ENCODE peak calls at places on chromosomes 13 and 19, in seven cellular contexts. One of them, this sample, is unnamed.

GRCh38 chr13:38376551-38376950 is 26.9 kb downstream of the UFM1 start:
- DNase-seq in SK-N-SH: no peak
- DNase-seq in HCT116: no peak
- DNase-seq in GM12878: no peak
- DNase-seq in K562: no peak
- DNase-seq in HepG2: no peak
- DNase-seq in A549: no peak
- DNase-seq in this sample: no peak

GRCh38 chr19:18479964-18480723 is 41.7 kb downstream of the ELL start:
- DNase-seq in A549: no peak
- DNase-seq in GM12878: no peak
- DNase-seq in HCT116: no peak
- DNase-seq in SK-N-SH: no peak
- DNase-seq in K562: no peak
- DNase-seq in HepG2: no peak
- DNase-seq in this sample: no peak

GRCh38 chr13:47437411-47437810 is 540.6 kb upstream of the HTR2A start:
- DNase-seq in A549: no peak
- DNase-seq in K562: no peak
- DNase-seq in GM12878: no peak
- DNase-seq in HepG2: no peak
- DNase-seq in SK-N-SH: no peak
- DNase-seq in HCT116: no peak
- DNase-seq in this sample: no peak

GRCh38 chr19:42683917-42684513 is 56.3 kb downstream of the PSG3 start:
- DNase-seq in GM12878: no peak
- DNase-seq in A549: peak; percentile 54
- DNase-seq in SK-N-SH: peak; percentile 9
- DNase-seq in HepG2: peak; percentile 5
- DNase-seq in K562: peak; percentile 48
- DNase-seq in HCT116: peak; percentile 28
- DNase-seq in this sample: peak; percentile 13

GRCh38 chr19:19822148-19822429 is 539 bp upstream of the ZNF506 start:
- DNase-seq in SK-N-SH: peak; percentile 17
- DNase-seq in HepG2: no peak
- DNase-seq in HCT116: no peak
- DNase-seq in K562: no peak
- DNase-seq in GM12878: no peak
- DNase-seq in A549: no peak
- DNase-seq in this sample: no peak

GRCh38 chr13:85724554-85725432 is 74.4 kb downstream of the SLITRK6 start:
- DNase-seq in HepG2: no peak
- DNase-seq in A549: no peak
- DNase-seq in SK-N-SH: no peak
- DNase-seq in GM12878: no peak
- DNase-seq in HCT116: no peak
- DNase-seq in K562: no peak
- DNase-seq in this sample: peak; percentile 15

GRCh38 chr19:46976845-46977320 is 42.8 kb upstream of the NPAS1 start:
- DNase-seq in HCT116: no peak
- DNase-seq in A549: no peak
- DNase-seq in SK-N-SH: peak; percentile 57
- DNase-seq in HepG2: no peak
- DNase-seq in GM12878: no peak
- DNase-seq in K562: peak; percentile 65
- DNase-seq in this sample: no peak

GRCh38 chr13:59442946-59443345 is 720.8 kb downstream of the DIAPH3 start:
- DNase-seq in GM12878: no peak
- DNase-seq in SK-N-SH: no peak
- DNase-seq in A549: no peak
- DNase-seq in HCT116: no peak
- DNase-seq in K562: no peak
- DNase-seq in HepG2: no peak
- DNase-seq in this sample: no peak

GRCh38 chr19:29329460-29330134 is 116.6 kb upstream of the UQCRFS1 start:
- DNase-seq in GM12878: no peak
- DNase-seq in A549: no peak
- DNase-seq in SK-N-SH: no peak
- DNase-seq in HepG2: peak; percentile 15
- DNase-seq in HCT116: no peak
- DNase-seq in K562: peak; percentile 24
- DNase-seq in this sample: no peak

GRCh38 chr19:7293795-7294570 is at the start of gene INSR:
- DNase-seq in GM12878: peak; percentile 54
- DNase-seq in K562: peak; percentile 98
- DNase-seq in HepG2: peak; percentile 83
- DNase-seq in SK-N-SH: peak; percentile 99
- DNase-seq in A549: peak; percentile 81
- DNase-seq in HCT116: peak; percentile 75
- DNase-seq in this sample: no peak

GRCh38 chr13:43061496-43062280 is 38.3 kb downstream of the DNAJC15 start:
- DNase-seq in K562: no peak
- DNase-seq in SK-N-SH: no peak
- DNase-seq in HCT116: no peak
- DNase-seq in GM12878: no peak
- DNase-seq in HepG2: no peak
- DNase-seq in A549: no peak
- DNase-seq in this sample: no peak

GRCh38 chr13:109672545-109672944 is 113.8 kb downstream of the IRS2 start:
- DNase-seq in A549: no peak
- DNase-seq in SK-N-SH: no peak
- DNase-seq in GM12878: no peak
- DNase-seq in HepG2: no peak
- DNase-seq in K562: no peak
- DNase-seq in HCT116: no peak
- DNase-seq in this sample: no peak

GRCh38 chr19:3062165-3063105 is at the start of gene TLE5:
- DNase-seq in GM12878: no peak
- DNase-seq in HCT116: no peak
- DNase-seq in A549: no peak
- DNase-seq in HepG2: peak; percentile 43
- DNase-seq in K562: peak; percentile 89
- DNase-seq in SK-N-SH: peak; percentile 92
- DNase-seq in this sample: no peak

GRCh38 chr13:26197298-26197697 is 24.8 kb downstream of the RNF6 start:
- DNase-seq in HepG2: no peak
- DNase-seq in SK-N-SH: no peak
- DNase-seq in A549: no peak
- DNase-seq in K562: no peak
- DNase-seq in GM12878: no peak
- DNase-seq in HCT116: no peak
- DNase-seq in this sample: no peak

GRCh38 chr19:17170538-17171297 is 44.4 kb upstream of the USE1 start:
- DNase-seq in SK-N-SH: no peak
- DNase-seq in HCT116: no peak
- DNase-seq in A549: no peak
- DNase-seq in GM12878: no peak
- DNase-seq in HepG2: no peak
- DNase-seq in K562: no peak
- DNase-seq in this sample: no peak

GRCh38 chr19:42469311-42470239 is 26.8 kb upstream of the CXCL17 start:
- DNase-seq in K562: no peak
- DNase-seq in HepG2: peak; percentile 50
- DNase-seq in SK-N-SH: no peak
- DNase-seq in GM12878: no peak
- DNase-seq in HCT116: no peak
- DNase-seq in A549: no peak
- DNase-seq in this sample: no peak

GRCh38 chr19:29672933-29673336 is 7.7 kb downstream of the PLEKHF1 start:
- DNase-seq in K562: no peak
- DNase-seq in GM12878: peak; percentile 69
- DNase-seq in HCT116: no peak
- DNase-seq in SK-N-SH: no peak
- DNase-seq in HepG2: no peak
- DNase-seq in A549: no peak
- DNase-seq in this sample: no peak

GRCh38 chr19:31511696-31512095 is 162.5 kb upstream of the TSHZ3 start:
- DNase-seq in K562: no peak
- DNase-seq in HCT116: no peak
- DNase-seq in HepG2: no peak
- DNase-seq in SK-N-SH: no peak
- DNase-seq in A549: no peak
- DNase-seq in GM12878: no peak
- DNase-seq in this sample: no peak

GRCh38 chr19:876089-876488 is 16.6 kb downstream of the CFD start:
- DNase-seq in GM12878: no peak
- DNase-seq in SK-N-SH: no peak
- DNase-seq in HCT116: no peak
- DNase-seq in A549: no peak
- DNase-seq in K562: no peak
- DNase-seq in HepG2: no peak
- DNase-seq in this sample: no peak

GRCh38 chr13:55361141-55361540 is 1779.6 kb upstream of the PRR20A start:
- DNase-seq in HepG2: no peak
- DNase-seq in K562: no peak
- DNase-seq in GM12878: no peak
- DNase-seq in HCT116: no peak
- DNase-seq in A549: no peak
- DNase-seq in SK-N-SH: no peak
- DNase-seq in this sample: no peak

DNA sequence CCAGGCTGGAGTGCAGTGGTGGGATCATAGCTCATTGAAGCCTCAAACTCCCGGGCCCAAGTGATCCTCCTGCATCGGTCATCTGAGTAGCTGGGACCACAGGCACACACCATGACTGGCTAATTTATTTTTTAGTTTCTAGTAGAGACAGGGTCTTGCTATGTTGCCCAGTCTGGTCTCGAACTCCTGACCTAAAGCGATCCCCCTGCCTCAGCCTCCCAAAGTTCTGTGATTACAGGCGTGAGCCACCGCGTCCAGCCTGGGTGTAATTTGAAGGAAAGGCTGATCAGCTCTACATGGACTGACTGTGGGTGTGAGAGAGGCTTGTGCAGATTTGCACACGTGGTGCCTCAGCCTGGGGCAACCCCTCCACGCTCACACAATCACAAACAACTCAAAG is 31.1 kb downstream of the ADGRL1 start:
- DNase-seq in HepG2: no peak
- DNase-seq in K562: no peak
- DNase-seq in SK-N-SH: no peak
- DNase-seq in HCT116: no peak
- DNase-seq in GM12878: no peak
- DNase-seq in A549: no peak
- DNase-seq in this sample: no peak
- H3K9me3 ChIP-seq in HepG2: no peaks in the 10 kb centered on the region
- H3K9me3 ChIP-seq in K562: no peaks in the 10 kb centered on the region
- H3K9me3 ChIP-seq in SK-N-SH: no peaks in the 10 kb centered on the region
- H3K9me3 ChIP-seq in HCT116: no peaks in the 10 kb centered on the region
- H3K9me3 ChIP-seq in GM12878: no peaks in the 10 kb centered on the region
- H3K9me3 ChIP-seq in A549: no peaks in the 10 kb centered on the region
- H3K9me3 ChIP-seq in this sample: no peaks in the 10 kb centered on the region

GRCh38 chr13:75685239-75685697 is 49.1 kb downstream of the LMO7 start:
- DNase-seq in SK-N-SH: no peak
- DNase-seq in A549: no peak
- DNase-seq in K562: no peak
- DNase-seq in HCT116: no peak
- DNase-seq in HepG2: peak; percentile 42
- DNase-seq in GM12878: no peak
- DNase-seq in this sample: no peak
- TF ChIP-seq REST in SK-N-SH: no peak
- TF ChIP-seq REST in A549: no peak
- TF ChIP-seq REST in K562: no peak
- TF ChIP-seq REST in HCT116: no peak
- TF ChIP-seq REST in HepG2: no peak
- TF ChIP-seq REST in GM12878: no peak
- TF ChIP-seq REST in this sample: no peak

GRCh38 chr19:9535934-9536333 is 2.5 kb downstream of the ZNF426 start:
- DNase-seq in GM12878: no peak
- DNase-seq in A549: no peak
- DNase-seq in SK-N-SH: no peak
- DNase-seq in HepG2: no peak
- DNase-seq in HCT116: no peak
- DNase-seq in K562: no peak
- DNase-seq in this sample: no peak
- H3K9me3 ChIP-seq in GM12878: peaks cover 18% of the 10 kb centered on the region
- H3K9me3 ChIP-seq in A549: peaks cover 35% of the 10 kb centered on the region
- H3K9me3 ChIP-seq in SK-N-SH: peaks cover 12% of the 10 kb centered on the region
- H3K9me3 ChIP-seq in HepG2: peaks cover 10% of the 10 kb centered on the region
- H3K9me3 ChIP-seq in HCT116: no peaks in the 10 kb centered on the region
- H3K9me3 ChIP-seq in K562: peaks cover 20% of the 10 kb centered on the region
- H3K9me3 ChIP-seq in this sample: peaks cover 7% of the 10 kb centered on the region

GRCh38 chr13:112106467-112107141 is 39.7 kb downstream of the SOX1 start:
- DNase-seq in HepG2: peak; percentile 6
- DNase-seq in A549: no peak
- DNase-seq in GM12878: no peak
- DNase-seq in K562: no peak
- DNase-seq in SK-N-SH: no peak
- DNase-seq in HCT116: no peak
- DNase-seq in this sample: no peak
- TF ChIP-seq REST in HepG2: no peak
- TF ChIP-seq REST in A549: no peak
- TF ChIP-seq REST in GM12878: no peak
- TF ChIP-seq REST in K562: no peak
- TF ChIP-seq REST in SK-N-SH: no peak
- TF ChIP-seq REST in HCT116: no peak
- TF ChIP-seq REST in this sample: no peak

GRCh38 chr19:21164541-21164940 is 22.7 kb downstream of the ZNF431 start:
- DNase-seq in GM12878: no peak
- DNase-seq in HepG2: no peak
- DNase-seq in SK-N-SH: no peak
- DNase-seq in K562: no peak
- DNase-seq in HCT116: no peak
- DNase-seq in A549: no peak
- DNase-seq in this sample: no peak
- H3K9me3 ChIP-seq in GM12878: peaks cover 6% of the 10 kb centered on the region
- H3K9me3 ChIP-seq in HepG2: no peaks in the 10 kb centered on the region
- H3K9me3 ChIP-seq in SK-N-SH: no peaks in the 10 kb centered on the region
- H3K9me3 ChIP-seq in K562: no peaks in the 10 kb centered on the region
- H3K9me3 ChIP-seq in HCT116: no peaks in the 10 kb centered on the region
- H3K9me3 ChIP-seq in A549: peaks cover 26% of the 10 kb centered on the region
- H3K9me3 ChIP-seq in this sample: no peaks in the 10 kb centered on the region

GRCh38 chr19:55000761-55001160 is 34.6 kb downstream of the NLRP2 start:
- DNase-seq in SK-N-SH: no peak
- DNase-seq in A549: no peak
- DNase-seq in HepG2: no peak
- DNase-seq in K562: no peak
- DNase-seq in GM12878: no peak
- DNase-seq in HCT116: no peak
- DNase-seq in this sample: no peak

DNA sequence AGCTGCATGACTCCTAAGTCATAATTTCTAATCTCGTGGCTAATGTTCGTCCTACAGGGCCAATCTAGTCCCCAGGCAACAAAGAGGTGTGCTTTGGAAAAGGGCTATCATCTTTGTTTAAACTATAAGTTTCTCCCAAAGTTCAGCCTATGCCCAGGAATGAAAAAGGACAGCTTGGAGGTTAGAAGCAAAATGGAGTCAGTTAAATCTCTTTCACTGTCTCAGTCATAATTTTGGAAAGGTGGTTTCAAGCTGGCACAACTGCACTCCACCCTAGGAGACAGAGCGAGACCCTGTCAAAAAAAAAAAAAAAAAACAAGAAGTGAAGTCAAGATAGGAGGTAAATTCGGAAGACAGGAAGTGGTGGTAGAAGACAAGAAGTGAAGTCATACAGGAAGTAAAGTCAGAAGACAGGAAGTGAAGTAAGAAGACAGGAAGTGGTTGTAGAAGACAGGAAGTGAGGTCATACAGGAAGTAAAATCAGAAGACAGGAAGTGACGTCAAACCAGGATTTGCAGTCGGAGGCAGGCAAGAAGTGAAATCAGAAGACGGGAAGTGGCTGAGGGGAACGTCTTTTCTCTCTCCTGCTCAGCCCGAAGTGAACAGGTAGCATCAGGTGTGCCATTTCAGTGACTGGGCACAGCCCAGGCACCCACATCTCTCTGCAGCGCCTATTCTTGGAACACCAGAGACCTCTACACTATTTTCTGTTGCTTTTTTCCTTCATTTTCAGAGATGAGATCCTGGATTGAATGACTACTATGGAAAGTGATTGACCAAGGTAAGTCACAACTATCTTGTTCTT is 32.2 kb downstream of the GP6 start:
- DNase-seq in A549: peak; percentile 82
- DNase-seq in HepG2: peak; percentile 12
- DNase-seq in HCT116: peak; percentile 98
- DNase-seq in GM12878: peak; percentile 64
- DNase-seq in SK-N-SH: peak; percentile 46
- DNase-seq in K562: peak; percentile 82
- DNase-seq in this sample: no peak
- TF ChIP-seq REST in A549: no peak
- TF ChIP-seq REST in HepG2: no peak
- TF ChIP-seq REST in HCT116: no peak
- TF ChIP-seq REST in GM12878: no peak
- TF ChIP-seq REST in SK-N-SH: no peak
- TF ChIP-seq REST in K562: no peak
- TF ChIP-seq REST in this sample: no peak